ENCODE peak calls at places on chromosomes 6 and 20, in ten cellular contexts. M is GM23338; H is endothelial cell; Y is CD8-positive, alpha-beta T cell; P is Panc1; V is neural progenitor cell; S is B cell; X is astrocyte of the spinal cord; B is mammary epithelial cell; I is lower lobe of right lung. D is an unnamed sample.

GRCh38 chr6:111992851-111993250 is 61.1 kb upstream of the CCN6 start:
- DNase-seq in M (no peak), H (no peak), Y (peak; percentile 57), P (no peak), V (no peak), S (no peak), X (peak; percentile 55), B (peak; percentile 81), I (no peak), D (no peak)

GRCh38 chr6:13536796-13537526 is 37.4 kb upstream of the SIRT5 start:
- DNase-seq in M (no peak), H (no peak), Y (no peak), P (no peak), V (no peak), S (no peak), X (peak; percentile 4), B (no peak), I (no peak), D (no peak)

GRCh38 chr6:37860226-37860839 is 40.8 kb downstream of the ZFAND3 start:
- DNase-seq in M (peak; percentile 77), H (peak; percentile 34), Y (peak; percentile 31), P (no peak), V (peak; percentile 42), S (no peak), X (peak; percentile 49), B (no peak), I (no peak), D (peak; percentile 64)

GRCh38 chr6:4805553-4806307 is 29.5 kb downstream of the CDYL start:
- DNase-seq in M (peak; percentile 78), H (peak; percentile 28), Y (peak; percentile 32), P (peak; percentile 28), V (peak; percentile 79), S (no peak), X (peak; percentile 39), B (peak; percentile 40), I (peak; percentile 63), D (peak; percentile 63)

GRCh38 chr20:16661738-16662137 is 68.1 kb upstream of the SNRPB2 start:
- DNase-seq in M (no peak), H (no peak), Y (no peak), P (no peak), V (no peak), S (no peak), X (no peak), B (no peak), I (no peak), D (no peak)

GRCh38 chr6:136607932-136608772 is 57.9 kb upstream of the MAP7 start:
- DNase-seq in M (peak; percentile 90), H (peak; percentile 80), Y (peak; percentile 78), P (peak; percentile 67), V (peak; percentile 71), S (peak; percentile 76), X (peak; percentile 64), B (peak; percentile 76), I (peak; percentile 64), D (peak; percentile 91)

GRCh38 chr20:19823971-19824370 is 65.9 kb downstream of the RIN2 start:
- DNase-seq in M (peak; percentile 9), H (no peak), Y (no peak), P (no peak), V (no peak), S (no peak), X (peak; percentile 13), B (no peak), I (no peak), D (peak; percentile 27)

GRCh38 chr6:38610050-38610619 is 29.6 kb downstream of the BTBD9 start:
- DNase-seq in M (no peak), H (no peak), Y (no peak), P (no peak), V (no peak), S (no peak), X (no peak), B (no peak), I (no peak), D (no peak)

DNA sequence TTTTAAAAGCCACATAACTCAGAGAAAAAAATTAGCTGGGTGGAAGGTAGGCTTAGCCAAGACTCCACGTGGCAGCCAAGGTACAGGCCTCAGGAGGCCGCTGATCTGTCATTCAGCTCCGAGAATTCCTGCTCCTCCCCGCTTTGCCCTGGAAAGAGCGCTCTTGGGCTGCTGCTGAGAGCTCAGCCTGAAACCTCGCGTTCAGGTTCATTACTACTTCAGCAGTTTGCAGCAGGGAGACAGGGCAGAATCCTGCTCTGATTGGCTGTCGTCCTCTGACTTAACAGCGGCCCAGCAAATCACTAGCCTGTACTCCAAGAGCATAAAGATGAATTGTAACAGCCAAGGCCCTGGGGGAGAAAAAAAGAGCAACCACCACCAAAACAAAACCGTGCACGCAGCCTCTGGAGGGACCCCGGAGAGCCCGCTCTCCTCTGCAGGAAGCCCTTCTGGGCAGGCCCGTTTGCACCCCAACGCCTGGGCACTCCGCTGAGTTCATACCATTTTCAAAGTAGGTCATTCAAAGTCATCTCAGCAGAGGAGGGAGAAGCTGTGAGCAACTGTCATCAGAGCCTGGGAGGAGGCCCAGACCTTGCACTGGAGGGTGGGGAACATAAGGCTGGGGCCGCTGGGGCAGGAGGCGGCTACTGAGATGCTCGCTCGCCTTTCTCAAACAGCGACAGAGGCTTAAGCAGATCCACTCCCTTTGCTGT is 42.2 kb upstream of the ATXN1 start:
- DNase-seq in M (peak; percentile 92), H (peak; percentile 18), Y (no peak), P (no peak), V (peak; percentile 31), S (no peak), X (peak; percentile 88), B (no peak), I (no peak), D (no peak)
- TF ChIP-seq CTCF in M (no peak), H (no peak), Y (no peak), P (no peak), V (no peak), S (no peak), X (peak; percentile 2), B (no peak), I (no peak), D (no peak)

GRCh38 chr6:109316909-109317308 is 65.4 kb downstream of the CD164 start:
- DNase-seq in M (no peak), H (no peak), Y (no peak), P (no peak), V (no peak), S (no peak), X (no peak), B (no peak), I (no peak), D (no peak)

GRCh38 chr6:109314313-109314712 is 68.0 kb downstream of the CD164 start:
- DNase-seq in M (no peak), H (no peak), Y (no peak), P (no peak), V (no peak), S (no peak), X (no peak), B (no peak), I (no peak), D (no peak)

GRCh38 chr6:109321752-109322151 is 60.5 kb downstream of the CD164 start:
- DNase-seq in M (no peak), H (no peak), Y (no peak), P (no peak), V (no peak), S (no peak), X (no peak), B (no peak), I (no peak), D (no peak)

GRCh38 chr6:109315331-109316129 is 66.7 kb downstream of the CD164 start:
- DNase-seq in M (no peak), H (no peak), Y (no peak), P (no peak), V (peak; percentile 59), S (no peak), X (no peak), B (no peak), I (no peak), D (no peak)

DNA sequence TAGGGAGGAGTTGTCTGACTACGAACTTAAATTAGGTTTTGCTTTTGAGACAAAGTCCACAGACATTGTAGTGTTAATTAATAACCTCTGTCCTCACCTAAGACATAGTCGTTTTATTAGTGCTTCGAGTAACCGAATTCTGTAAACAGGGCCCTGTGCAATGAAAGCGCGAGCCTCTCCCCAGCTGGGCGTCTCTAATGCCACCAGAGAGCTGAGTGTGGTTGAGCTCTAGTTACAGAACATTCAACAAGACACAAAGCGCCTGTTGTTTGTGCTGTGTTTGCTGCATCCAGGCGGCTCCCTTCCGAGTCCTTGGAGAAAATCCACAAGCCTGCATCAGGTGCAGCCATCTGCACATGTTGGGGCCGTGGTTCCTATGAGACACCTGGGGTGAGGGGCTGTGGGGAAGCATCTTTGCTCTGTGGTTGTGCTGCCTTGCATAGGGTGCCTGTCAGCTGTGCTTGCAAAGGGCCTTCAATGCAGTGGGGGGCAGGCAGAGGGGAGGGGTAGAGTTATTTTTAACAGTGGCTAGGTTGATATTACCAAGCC is 63.9 kb downstream of the CD164 start:
- DNase-seq in M (no peak), H (no peak), Y (no peak), P (no peak), V (peak; percentile 43), S (no peak), X (no peak), B (no peak), I (no peak), D (no peak)
- TF ChIP-seq CTCF in M (no peak), H (no peak), Y (no peak), P (no peak), V (no peak), S (no peak), X (no peak), B (no peak), I (no peak), D (no peak)

GRCh38 chr6:165662041-165662491 is 975 bp downstream of the PDE10A start:
- DNase-seq in M (peak; percentile 53), H (peak; percentile 48), Y (no peak), P (no peak), V (peak; percentile 74), S (no peak), X (peak; percentile 28), B (no peak), I (no peak), D (no peak)
- TF ChIP-seq CTCF in M (no peak), H (no peak), Y (no peak), P (no peak), V (no peak), S (no peak), X (no peak), B (no peak), I (no peak), D (no peak)

GRCh38 chr6:142888461-142888860 is 56.5 kb downstream of the HIVEP2 start:
- DNase-seq in M (no peak), H (no peak), Y (no peak), P (no peak), V (no peak), S (no peak), X (no peak), B (no peak), I (no peak), D (no peak)

GRCh38 chr6:142884214-142885035 is 60.6 kb downstream of the HIVEP2 start:
- DNase-seq in M (peak; percentile 24), H (no peak), Y (no peak), P (no peak), V (no peak), S (no peak), X (no peak), B (no peak), I (no peak), D (no peak)

GRCh38 chr6:142885182-142885867 is 59.7 kb downstream of the HIVEP2 start:
- DNase-seq in M (peak; percentile 91), H (peak; percentile 24), Y (peak; percentile 45), P (peak; percentile 92), V (peak; percentile 65), S (peak; percentile 79), X (peak; percentile 98), B (peak; percentile 99), I (no peak), D (peak; percentile 97)

GRCh38 chr6:142887534-142887933 is 57.4 kb downstream of the HIVEP2 start:
- DNase-seq in M (no peak), H (no peak), Y (no peak), P (no peak), V (no peak), S (no peak), X (no peak), B (no peak), I (no peak), D (no peak)

DNA sequence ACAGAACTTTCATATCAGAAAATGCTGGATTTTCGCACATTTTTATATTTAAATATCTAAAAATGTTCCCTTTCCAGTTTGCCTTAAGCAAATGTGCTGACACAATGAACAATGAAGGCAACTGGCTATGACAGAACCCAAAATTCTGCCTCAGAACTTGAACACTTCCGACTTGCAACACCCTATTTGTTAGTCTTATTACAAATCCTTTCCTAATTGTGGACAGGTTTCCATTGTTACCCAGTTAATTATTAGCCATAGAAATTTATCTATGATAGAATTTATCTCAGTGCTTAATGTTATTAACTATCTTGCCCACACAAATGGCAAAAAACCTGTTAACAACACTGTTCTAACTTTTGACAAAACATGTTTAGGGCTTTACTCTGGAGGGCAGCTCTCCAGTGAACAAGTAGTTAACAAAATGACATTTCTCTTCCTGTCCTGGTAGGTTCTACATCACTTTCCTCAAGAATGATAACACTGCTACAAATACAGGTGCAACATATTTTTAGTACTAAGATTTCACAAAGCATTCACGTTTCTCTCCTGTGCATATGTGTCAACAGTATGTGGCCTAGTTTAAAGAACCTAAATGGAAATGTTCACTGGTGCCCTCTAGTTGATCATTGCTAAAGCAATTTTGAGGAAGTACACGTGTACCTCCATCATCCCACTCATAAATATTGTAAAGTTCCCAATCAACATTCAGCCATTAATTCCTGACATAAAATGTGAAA is 58.4 kb downstream of the HIVEP2 start:
- DNase-seq in M (peak; percentile 11), H (no peak), Y (no peak), P (no peak), V (no peak), S (no peak), X (peak; percentile 67), B (peak; percentile 54), I (no peak), D (peak; percentile 62)
- TF ChIP-seq CTCF in M (no peak), H (no peak), Y (peak; percentile 57), P (peak; percentile 64), V (peak; percentile 14), S (peak; percentile 51), X (peak; percentile 42), B (peak; percentile 52), I (peak; percentile 35), D (peak; percentile 36)